ENCODE peak calls at places on chromosomes 16 and 17, in four cellular contexts. C is HFFc6, P is AG09319, E is lung. O is an unnamed sample.
A peak's percentile ranks its signal among the peaks of the same experiment; 100 is the strongest.

GRCh38 chr16:76201385-76201784 is 75.8 kb upstream of the CNTNAP4 start:
- DNase-seq in P (no peak), E (no peak), C (no peak), O (no peak)

GRCh38 chr17:77631307-77631706 is 327.2 kb upstream of the TNRC6C start:
- DNase-seq in C (no peak), P (no peak), E (no peak), O (no peak)

GRCh38 chr17:2137342-2138098 is 82.6 kb downstream of the HIC1 start:
- DNase-seq in C (peak; percentile 81), P (no peak), E (no peak), O (no peak)

GRCh38 chr17:82924812-82925211 is 85.0 kb upstream of the ZNF750 start:
- DNase-seq in C (no peak), P (no peak), E (no peak), O (no peak)

GRCh38 chr17:10156082-10156445 is 42.3 kb downstream of the GAS7 start:
- DNase-seq in P (no peak), C (no peak), E (no peak), O (no peak)

GRCh38 chr17:45870342-45870974 is 23.9 kb upstream of the MAPT start:
- DNase-seq in P (no peak), E (no peak), C (no peak), O (no peak)

GRCh38 chr16:89019511-89019910 is 42.5 kb upstream of the CBFA2T3 start:
- DNase-seq in C (no peak), P (no peak), E (no peak), O (no peak)

GRCh38 chr17:7328840-7329359 is at the start of gene NEURL4:
- DNase-seq in C (no peak), E (no peak), P (no peak), O (no peak)

GRCh38 chr16:21184834-21185233 is 26.4 kb downstream of the LDAF1 start:
- DNase-seq in C (no peak), P (no peak), E (no peak), O (no peak)

GRCh38 chr16:87076950-87077749 is 240.0 kb downstream of the C16orf95 start:
- DNase-seq in E (peak; percentile 36), P (no peak), C (peak; percentile 51), O (peak; percentile 84)

GRCh38 chr16:57781741-57782606 is 20.3 kb downstream of the KIFC3 start:
- DNase-seq in P (no peak), E (no peak), C (peak; percentile 38), O (no peak)

GRCh38 chr17:47708864-47709541 is 15.0 kb downstream of the TBKBP1 start:
- DNase-seq in C (no peak), P (no peak), E (no peak), O (no peak)

GRCh38 chr17:81860756-81861568 is 627 bp upstream of the P4HB start:
- DNase-seq in P (peak; percentile 100), E (peak; percentile 99), C (peak; percentile 100), O (peak; percentile 100)

GRCh38 chr17:70763018-70763417 is 593.7 kb downstream of the KCNJ2 start:
- DNase-seq in E (no peak), P (no peak), C (no peak), O (no peak)

GRCh38 chr17:70772761-70773160 is 603.4 kb downstream of the KCNJ2 start:
- DNase-seq in P (no peak), C (no peak), E (no peak), O (no peak)

GRCh38 chr17:70767102-70767701 is 597.9 kb downstream of the KCNJ2 start:
- DNase-seq in E (no peak), P (no peak), C (peak; percentile 30), O (no peak)
- TF ChIP-seq CTCF in E (peak; percentile 18), P (peak; percentile 69), C (peak; percentile 90), O (peak; percentile 87)

GRCh38 chr16:74230126-74230525 is 66.5 kb upstream of the PSMD7 start:
- DNase-seq in C (no peak), P (no peak), E (no peak), O (peak; percentile 64)

GRCh38 chr16:74225278-74225677 is 71.3 kb upstream of the PSMD7 start:
- DNase-seq in E (no peak), C (no peak), P (no peak), O (no peak)

GRCh38 chr16:74224828-74225227 is 71.8 kb upstream of the PSMD7 start:
- DNase-seq in C (no peak), P (no peak), E (no peak), O (no peak)

DNA sequence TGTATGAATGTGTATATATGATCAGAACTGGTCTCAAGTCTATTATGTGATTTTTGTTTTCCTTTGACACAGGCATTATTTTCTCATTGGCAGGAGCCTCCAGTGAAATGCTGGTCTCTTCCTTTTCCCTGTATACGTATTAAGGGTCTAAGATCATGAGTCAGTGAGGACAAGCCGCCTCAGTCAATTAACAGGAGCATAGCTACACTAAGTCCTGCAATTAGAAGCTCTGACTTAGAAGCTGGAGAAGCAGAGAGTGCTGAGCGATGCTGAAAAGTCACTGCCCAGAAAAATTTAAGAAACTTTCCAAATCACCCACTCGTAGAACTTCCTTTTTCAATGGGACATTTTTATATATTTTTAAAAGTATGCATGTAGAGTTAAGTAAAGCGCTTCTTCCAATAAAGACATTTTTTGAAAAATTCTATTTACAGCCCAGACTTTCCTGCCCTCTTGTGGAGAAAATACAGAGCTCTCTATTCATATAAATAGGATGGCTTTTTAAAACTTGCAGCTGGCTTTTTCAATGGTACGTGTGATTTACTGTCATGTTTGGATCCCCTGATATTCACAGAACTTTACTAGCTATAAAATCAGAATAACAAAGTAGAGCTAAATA is 70.1 kb upstream of the PSMD7 start:
- DNase-seq in C (peak; percentile 2), E (no peak), P (no peak), O (no peak)
- TF ChIP-seq CTCF in C (peak; percentile 73), E (no peak), P (peak; percentile 55), O (peak; percentile 65)

DNA sequence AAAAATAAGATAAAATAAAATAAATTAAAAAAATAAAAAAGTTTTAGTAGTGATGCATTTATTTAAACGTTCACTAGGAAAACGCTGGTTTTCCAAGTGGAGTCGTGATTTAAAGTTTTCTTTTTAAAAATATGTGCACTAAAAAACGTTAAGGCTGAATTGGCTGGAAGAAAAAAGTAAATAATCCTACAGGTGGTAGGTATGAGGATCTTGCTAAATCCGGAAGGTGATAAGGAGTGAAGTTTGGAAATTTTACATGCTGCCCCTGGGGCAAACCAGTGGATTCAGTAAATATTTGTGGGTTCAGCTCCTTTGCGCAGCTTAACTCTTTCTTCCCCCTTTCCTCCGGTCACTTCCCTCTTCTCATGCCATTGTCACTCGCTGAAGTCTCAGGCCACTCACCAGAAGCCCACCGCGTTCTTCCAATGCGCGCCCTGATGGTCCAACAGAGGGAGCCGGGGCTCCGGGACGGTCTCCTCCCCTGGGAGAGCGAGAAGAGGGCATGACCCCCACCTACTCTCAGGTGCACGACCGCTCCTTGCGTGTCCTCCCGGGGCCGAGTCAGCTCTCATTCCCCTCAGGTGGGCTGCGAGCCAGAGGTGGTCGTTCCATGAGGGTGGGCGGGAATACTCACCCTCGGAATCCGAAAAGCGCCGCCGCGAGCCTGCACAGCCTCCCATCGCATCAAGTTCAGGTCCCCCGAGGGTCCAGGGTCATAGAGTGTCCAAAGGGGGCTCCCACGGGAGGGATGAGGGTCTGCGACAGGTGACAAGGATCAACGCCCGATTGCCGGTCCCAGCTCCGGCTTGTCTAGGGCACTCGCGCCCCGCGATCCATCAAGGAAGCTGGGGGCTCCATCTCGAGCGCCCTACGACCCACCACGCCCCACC is 549 bp downstream of the CLN3 start:
- DNase-seq in E (peak; percentile 46), C (peak; percentile 4), P (no peak), O (no peak)
- TF ChIP-seq CTCF in E (no peak), C (peak; percentile 51), P (peak; percentile 44), O (peak; percentile 41)

GRCh38 chr16:56425439-56425832 is at the start of gene AMFR:
- DNase-seq in E (peak; percentile 40), C (peak; percentile 54), P (peak; percentile 69), O (peak; percentile 86)
- TF ChIP-seq CTCF in E (no peak), C (peak; percentile 69), P (peak; percentile 23), O (peak; percentile 43)

DNA sequence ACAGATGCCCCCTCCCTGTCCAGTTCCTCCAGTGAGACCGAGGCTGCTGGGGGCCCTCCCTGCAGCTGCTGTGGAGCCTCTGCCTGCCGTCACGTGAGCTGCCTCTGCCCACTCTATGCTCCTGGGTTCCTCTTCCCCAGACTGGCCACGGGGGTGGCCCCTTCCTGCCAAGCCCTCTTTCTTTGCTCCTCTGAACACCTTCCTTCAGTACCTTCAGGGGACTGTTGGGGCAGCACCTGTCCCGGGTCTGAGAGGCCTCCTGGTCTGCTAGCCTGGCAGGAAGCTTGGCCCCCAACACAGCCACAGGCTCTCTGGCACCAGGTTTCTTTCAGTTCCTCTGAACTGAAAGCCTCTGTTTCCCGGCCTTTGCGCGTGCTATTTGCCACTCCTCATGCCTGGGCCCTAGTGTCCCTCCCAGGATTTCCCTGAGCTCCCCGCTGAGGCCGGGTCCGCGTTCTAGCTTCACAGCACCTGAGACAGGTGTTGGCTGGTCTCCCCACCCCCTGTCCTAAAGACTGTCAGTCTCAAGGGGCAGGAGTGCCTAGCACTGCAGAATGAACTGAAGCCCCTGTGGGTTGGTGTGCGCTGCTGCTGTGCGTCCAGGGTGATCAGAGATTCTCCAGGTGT is 6.6 kb upstream of the ATP6V0C start:
- DNase-seq in E (no peak), C (no peak), P (no peak), O (no peak)
- TF ChIP-seq CTCF in E (no peak), C (no peak), P (no peak), O (no peak)

GRCh38 chr17:55996826-55997225 is 156.4 kb upstream of the ANKFN1 start:
- DNase-seq in C (peak; percentile 17), P (no peak), E (no peak), O (no peak)
- TF ChIP-seq CTCF in C (peak; percentile 74), P (peak; percentile 18), E (no peak), O (no peak)

GRCh38 chr17:20278805-20279204 is 188.5 kb downstream of the LGALS9B start:
- DNase-seq in E (no peak), C (no peak), P (no peak), O (no peak)
- TF ChIP-seq CTCF in E (no peak), C (peak; percentile 12), P (no peak), O (no peak)

DNA sequence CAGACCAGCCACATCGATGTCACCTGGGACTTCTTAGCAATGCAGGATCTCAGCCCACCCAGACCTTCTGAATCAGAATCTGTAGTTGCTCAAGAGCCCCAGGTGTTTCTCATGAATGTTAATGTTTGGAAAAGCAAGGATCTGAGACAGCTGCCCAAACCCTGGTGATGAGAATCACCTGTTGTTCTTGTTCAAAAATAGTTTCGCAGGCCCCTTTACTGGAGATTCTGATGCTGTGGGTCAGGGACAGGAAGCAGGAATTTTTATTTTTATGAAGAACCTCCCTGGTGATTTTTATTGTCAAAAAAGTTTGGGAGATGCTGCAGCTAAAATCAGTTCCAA is 56.8 kb downstream of the MARCHF10 start:
- DNase-seq in P (no peak), C (no peak), E (no peak), O (no peak)
- TF ChIP-seq CTCF in P (no peak), C (no peak), E (no peak), O (no peak)

DNA sequence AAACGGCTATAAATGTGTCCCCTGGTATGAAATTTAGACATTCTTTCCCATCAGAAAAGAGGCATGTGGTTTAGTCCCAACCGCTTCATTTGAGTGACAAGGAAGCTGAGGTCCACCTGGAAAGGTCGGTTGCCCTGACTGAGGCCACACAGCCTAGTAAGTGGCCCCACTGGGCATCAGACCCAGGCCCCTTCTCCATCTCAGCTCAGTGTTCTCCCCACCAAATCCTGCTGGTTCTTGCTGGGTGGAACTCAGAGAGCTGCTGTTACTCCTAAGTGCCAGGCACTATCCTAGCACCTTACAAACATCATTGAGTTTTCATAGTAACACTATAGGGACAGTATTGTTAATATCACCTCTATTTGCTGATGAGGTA is 153.5 kb downstream of the SOCS1 start:
- DNase-seq in E (no peak), C (no peak), P (no peak), O (no peak)
- TF ChIP-seq CTCF in E (no peak), C (no peak), P (no peak), O (no peak)